ENCODE peak calls at places on chromosomes 3 and 15, in nine cellular contexts. One of them, this sample, is unnamed. For H3K4me1, the result is how much of the 10 kb centered on the place peaks cover.

GRCh38 chr15:99978426-99978825 is 245.2 kb upstream of the LYSMD4 start:
- DNase-seq in upper lobe of right lung: no peak
- DNase-seq in tibial nerve: no peak
- DNase-seq in CD8-positive, alpha-beta T cell: no peak
- DNase-seq in sigmoid colon: no peak
- DNase-seq in neural progenitor cell: no peak
- DNase-seq in psoas muscle: peak
- DNase-seq in IMR-90: no peak
- DNase-seq in suprapubic skin: no peak
- DNase-seq in this sample: no peak

GRCh38 chr15:80277147-80277546 is 25.1 kb upstream of the CTXND1 start:
- DNase-seq in tibial nerve: no peak
- DNase-seq in IMR-90: no peak
- DNase-seq in CD8-positive, alpha-beta T cell: no peak
- DNase-seq in suprapubic skin: no peak
- DNase-seq in neural progenitor cell: no peak
- DNase-seq in sigmoid colon: no peak
- DNase-seq in upper lobe of right lung: no peak
- DNase-seq in psoas muscle: no peak
- DNase-seq in this sample: no peak

GRCh38 chr3:71786551-71786950 is 1.6 kb upstream of the PROK2 start:
- DNase-seq in IMR-90: no peak
- DNase-seq in suprapubic skin: no peak
- DNase-seq in neural progenitor cell: no peak
- DNase-seq in psoas muscle: no peak
- DNase-seq in CD8-positive, alpha-beta T cell: no peak
- DNase-seq in upper lobe of right lung: no peak
- DNase-seq in tibial nerve: no peak
- DNase-seq in sigmoid colon: no peak
- DNase-seq in this sample: no peak

GRCh38 chr3:128619146-128619890 is 31.3 kb downstream of the RPN1 start:
- DNase-seq in CD8-positive, alpha-beta T cell: no peak
- DNase-seq in suprapubic skin: no peak
- DNase-seq in sigmoid colon: no peak
- DNase-seq in tibial nerve: no peak
- DNase-seq in IMR-90: peak
- DNase-seq in psoas muscle: no peak
- DNase-seq in neural progenitor cell: no peak
- DNase-seq in upper lobe of right lung: no peak
- DNase-seq in this sample: peak

GRCh38 chr3:48403533-48404439 is 26.1 kb downstream of the PLXNB1 start:
- DNase-seq in tibial nerve: peak
- DNase-seq in upper lobe of right lung: no peak
- DNase-seq in CD8-positive, alpha-beta T cell: peak
- DNase-seq in suprapubic skin: peak
- DNase-seq in neural progenitor cell: no peak
- DNase-seq in psoas muscle: no peak
- DNase-seq in sigmoid colon: peak
- DNase-seq in IMR-90: no peak
- DNase-seq in this sample: no peak

GRCh38 chr15:78396186-78396814 is 41.7 kb upstream of the IREB2 start:
- DNase-seq in upper lobe of right lung: no peak
- DNase-seq in suprapubic skin: no peak
- DNase-seq in IMR-90: no peak
- DNase-seq in sigmoid colon: no peak
- DNase-seq in neural progenitor cell: no peak
- DNase-seq in psoas muscle: no peak
- DNase-seq in tibial nerve: no peak
- DNase-seq in CD8-positive, alpha-beta T cell: no peak
- DNase-seq in this sample: no peak

GRCh38 chr3:195250473-195251251 is 20.3 kb downstream of the XXYLT1 start:
- DNase-seq in tibial nerve: no peak
- DNase-seq in IMR-90: no peak
- DNase-seq in neural progenitor cell: no peak
- DNase-seq in psoas muscle: peak
- DNase-seq in sigmoid colon: peak
- DNase-seq in upper lobe of right lung: no peak
- DNase-seq in suprapubic skin: no peak
- DNase-seq in CD8-positive, alpha-beta T cell: no peak
- DNase-seq in this sample: no peak

GRCh38 chr3:13584427-13584891 is 35.5 kb downstream of the FBLN2 start:
- DNase-seq in neural progenitor cell: no peak
- DNase-seq in tibial nerve: no peak
- DNase-seq in psoas muscle: no peak
- DNase-seq in sigmoid colon: peak
- DNase-seq in suprapubic skin: peak
- DNase-seq in CD8-positive, alpha-beta T cell: no peak
- DNase-seq in upper lobe of right lung: no peak
- DNase-seq in IMR-90: no peak
- DNase-seq in this sample: no peak

GRCh38 chr3:35678552-35679220 is 39.4 kb downstream of the ARPP21 start:
- DNase-seq in IMR-90: no peak
- DNase-seq in suprapubic skin: no peak
- DNase-seq in tibial nerve: no peak
- DNase-seq in neural progenitor cell: no peak
- DNase-seq in CD8-positive, alpha-beta T cell: no peak
- DNase-seq in sigmoid colon: no peak
- DNase-seq in upper lobe of right lung: no peak
- DNase-seq in psoas muscle: no peak
- DNase-seq in this sample: no peak

GRCh38 chr15:76335851-76336253 is 721 bp upstream of the ISL2 start:
- DNase-seq in IMR-90: no peak
- DNase-seq in CD8-positive, alpha-beta T cell: no peak
- DNase-seq in neural progenitor cell: peak
- DNase-seq in psoas muscle: no peak
- DNase-seq in upper lobe of right lung: no peak
- DNase-seq in sigmoid colon: no peak
- DNase-seq in suprapubic skin: no peak
- DNase-seq in tibial nerve: no peak
- DNase-seq in this sample: no peak

DNA sequence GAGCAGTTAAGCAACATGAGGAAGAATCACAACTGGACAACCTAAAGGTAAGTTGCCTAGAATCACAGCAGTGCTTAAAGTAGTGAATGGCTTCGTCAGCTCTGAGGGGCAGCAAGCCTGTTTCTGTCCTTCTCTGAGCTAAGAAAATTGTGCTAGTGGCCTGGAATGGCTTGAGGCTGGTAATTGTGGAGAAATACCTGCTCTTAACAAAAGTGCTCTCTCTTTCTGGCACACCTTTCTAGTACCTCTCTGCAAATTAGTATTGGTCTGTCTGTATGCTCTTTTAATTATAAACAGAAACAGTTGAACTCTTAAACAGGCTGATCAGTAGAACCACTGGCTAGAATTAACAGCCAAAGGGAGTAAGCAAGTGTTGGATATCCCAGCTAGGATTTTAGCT is 11.6 kb downstream of the SNX1 start:
- DNase-seq in psoas muscle: no peak
- DNase-seq in tibial nerve: no peak
- DNase-seq in sigmoid colon: no peak
- DNase-seq in IMR-90: no peak
- DNase-seq in CD8-positive, alpha-beta T cell: no peak
- DNase-seq in neural progenitor cell: no peak
- DNase-seq in suprapubic skin: no peak
- DNase-seq in upper lobe of right lung: no peak
- DNase-seq in this sample: no peak
- H3K4me1 ChIP-seq in psoas muscle: half or more
- H3K4me1 ChIP-seq in tibial nerve: half or more
- H3K4me1 ChIP-seq in sigmoid colon: under half
- H3K4me1 ChIP-seq in IMR-90: under half
- H3K4me1 ChIP-seq in CD8-positive, alpha-beta T cell: under half
- H3K4me1 ChIP-seq in neural progenitor cell: under half
- H3K4me1 ChIP-seq in suprapubic skin: under half
- H3K4me1 ChIP-seq in upper lobe of right lung: half or more
- H3K4me1 ChIP-seq in this sample: half or more

GRCh38 chr3:143119009-143119914 is at the start of gene CHST2:
- DNase-seq in CD8-positive, alpha-beta T cell: peak
- DNase-seq in psoas muscle: peak
- DNase-seq in upper lobe of right lung: peak
- DNase-seq in sigmoid colon: peak
- DNase-seq in IMR-90: peak
- DNase-seq in suprapubic skin: peak
- DNase-seq in tibial nerve: no peak
- DNase-seq in neural progenitor cell: peak
- DNase-seq in this sample: peak

GRCh38 chr3:143119974-143120715 is 574 bp downstream of the CHST2 start:
- DNase-seq in upper lobe of right lung: peak
- DNase-seq in psoas muscle: peak
- DNase-seq in suprapubic skin: peak
- DNase-seq in sigmoid colon: no peak
- DNase-seq in neural progenitor cell: peak
- DNase-seq in tibial nerve: no peak
- DNase-seq in IMR-90: no peak
- DNase-seq in CD8-positive, alpha-beta T cell: peak
- DNase-seq in this sample: peak

GRCh38 chr3:143121240-143122088 is 1.9 kb downstream of the CHST2 start:
- DNase-seq in psoas muscle: peak
- DNase-seq in upper lobe of right lung: peak
- DNase-seq in sigmoid colon: no peak
- DNase-seq in neural progenitor cell: no peak
- DNase-seq in tibial nerve: no peak
- DNase-seq in IMR-90: peak
- DNase-seq in CD8-positive, alpha-beta T cell: peak
- DNase-seq in suprapubic skin: peak
- DNase-seq in this sample: peak

GRCh38 chr3:143122089-143122430 is 2.5 kb downstream of the CHST2 start:
- DNase-seq in suprapubic skin: peak
- DNase-seq in sigmoid colon: no peak
- DNase-seq in CD8-positive, alpha-beta T cell: no peak
- DNase-seq in neural progenitor cell: no peak
- DNase-seq in upper lobe of right lung: no peak
- DNase-seq in tibial nerve: no peak
- DNase-seq in psoas muscle: no peak
- DNase-seq in IMR-90: no peak
- DNase-seq in this sample: no peak

DNA sequence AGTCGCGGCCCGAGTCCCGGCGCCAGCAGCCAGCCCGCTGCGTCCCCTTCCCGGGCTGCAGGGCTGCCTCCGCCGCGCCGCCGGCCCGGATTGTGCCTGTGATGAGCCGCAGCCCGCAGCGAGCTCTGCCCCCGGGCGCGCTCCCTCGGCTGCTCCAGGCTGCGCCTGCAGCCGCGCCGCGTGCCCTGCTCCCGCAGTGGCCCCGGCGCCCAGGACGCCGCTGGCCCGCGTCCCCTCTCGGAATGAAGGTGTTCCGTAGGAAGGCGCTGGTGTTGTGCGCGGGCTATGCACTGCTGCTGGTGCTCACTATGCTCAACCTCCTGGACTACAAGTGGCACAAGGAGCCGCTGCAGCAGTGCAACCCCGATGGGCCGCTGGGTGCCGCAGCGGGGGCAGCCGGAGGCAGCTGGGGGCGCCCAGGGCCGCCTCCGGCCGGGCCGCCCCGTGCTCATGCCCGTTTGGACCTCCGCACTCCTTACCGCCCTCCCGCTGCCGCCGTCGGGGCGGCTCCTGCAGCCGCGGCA is 1.2 kb downstream of the CHST2 start:
- DNase-seq in IMR-90: peak
- DNase-seq in sigmoid colon: no peak
- DNase-seq in CD8-positive, alpha-beta T cell: peak
- DNase-seq in suprapubic skin: no peak
- DNase-seq in neural progenitor cell: peak
- DNase-seq in upper lobe of right lung: peak
- DNase-seq in psoas muscle: no peak
- DNase-seq in tibial nerve: no peak
- DNase-seq in this sample: peak
- H3K4me3 ChIP-seq in IMR-90: peak
- H3K4me3 ChIP-seq in sigmoid colon: peak
- H3K4me3 ChIP-seq in CD8-positive, alpha-beta T cell: peak
- H3K4me3 ChIP-seq in suprapubic skin: peak
- H3K4me3 ChIP-seq in neural progenitor cell: peak
- H3K4me3 ChIP-seq in upper lobe of right lung: peak
- H3K4me3 ChIP-seq in psoas muscle: peak
- H3K4me3 ChIP-seq in tibial nerve: peak
- H3K4me3 ChIP-seq in this sample: peak

GRCh38 chr3:123695152-123695551 is 110.3 kb upstream of the HACD2 start:
- DNase-seq in CD8-positive, alpha-beta T cell: no peak
- DNase-seq in tibial nerve: no peak
- DNase-seq in suprapubic skin: no peak
- DNase-seq in IMR-90: no peak
- DNase-seq in sigmoid colon: no peak
- DNase-seq in neural progenitor cell: no peak
- DNase-seq in upper lobe of right lung: no peak
- DNase-seq in psoas muscle: no peak
- DNase-seq in this sample: no peak

GRCh38 chr3:123698813-123699212 is 114.0 kb upstream of the HACD2 start:
- DNase-seq in sigmoid colon: no peak
- DNase-seq in suprapubic skin: no peak
- DNase-seq in neural progenitor cell: no peak
- DNase-seq in tibial nerve: no peak
- DNase-seq in psoas muscle: no peak
- DNase-seq in CD8-positive, alpha-beta T cell: no peak
- DNase-seq in upper lobe of right lung: no peak
- DNase-seq in IMR-90: no peak
- DNase-seq in this sample: no peak

GRCh38 chr3:123694377-123695147 is 109.7 kb upstream of the HACD2 start:
- DNase-seq in neural progenitor cell: no peak
- DNase-seq in psoas muscle: no peak
- DNase-seq in CD8-positive, alpha-beta T cell: no peak
- DNase-seq in IMR-90: peak
- DNase-seq in upper lobe of right lung: no peak
- DNase-seq in suprapubic skin: no peak
- DNase-seq in tibial nerve: no peak
- DNase-seq in sigmoid colon: no peak
- DNase-seq in this sample: peak

GRCh38 chr3:123695731-123696640 is 111.1 kb upstream of the HACD2 start:
- DNase-seq in sigmoid colon: no peak
- DNase-seq in suprapubic skin: no peak
- DNase-seq in tibial nerve: no peak
- DNase-seq in psoas muscle: no peak
- DNase-seq in IMR-90: no peak
- DNase-seq in CD8-positive, alpha-beta T cell: no peak
- DNase-seq in neural progenitor cell: no peak
- DNase-seq in upper lobe of right lung: no peak
- DNase-seq in this sample: no peak

DNA sequence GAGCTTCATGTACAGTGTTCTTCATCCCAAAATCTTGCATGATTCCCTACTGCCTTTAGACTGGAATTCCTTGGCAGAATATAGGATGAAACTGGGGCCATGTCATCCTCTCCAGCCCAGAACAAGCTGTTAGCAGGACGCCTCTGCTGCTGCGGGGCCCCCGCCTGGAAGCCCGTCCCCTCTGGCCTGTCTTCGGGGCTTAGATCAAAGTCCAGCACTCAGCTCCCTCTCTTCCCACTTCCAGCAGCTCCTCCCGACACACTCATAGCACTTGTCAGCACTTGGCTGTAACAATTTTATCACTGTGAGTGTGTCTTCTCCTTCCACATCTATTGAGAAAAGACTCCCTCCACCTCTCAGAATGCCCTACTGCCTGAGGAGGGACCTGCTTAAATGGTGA is 111.9 kb upstream of the HACD2 start:
- DNase-seq in neural progenitor cell: no peak
- DNase-seq in CD8-positive, alpha-beta T cell: no peak
- DNase-seq in sigmoid colon: no peak
- DNase-seq in IMR-90: peak
- DNase-seq in upper lobe of right lung: no peak
- DNase-seq in tibial nerve: no peak
- DNase-seq in psoas muscle: no peak
- DNase-seq in suprapubic skin: no peak
- DNase-seq in this sample: no peak
- H3K4me1 ChIP-seq in neural progenitor cell: under half
- H3K4me1 ChIP-seq in CD8-positive, alpha-beta T cell: under half
- H3K4me1 ChIP-seq in sigmoid colon: half or more
- H3K4me1 ChIP-seq in IMR-90: half or more
- H3K4me1 ChIP-seq in upper lobe of right lung: under half
- H3K4me1 ChIP-seq in tibial nerve: half or more
- H3K4me1 ChIP-seq in psoas muscle: under half
- H3K4me1 ChIP-seq in suprapubic skin: under half
- H3K4me1 ChIP-seq in this sample: half or more

GRCh38 chr3:119598410-119599098 is 869 bp downstream of the PLA1A start:
- DNase-seq in neural progenitor cell: no peak
- DNase-seq in psoas muscle: no peak
- DNase-seq in upper lobe of right lung: no peak
- DNase-seq in IMR-90: no peak
- DNase-seq in sigmoid colon: no peak
- DNase-seq in tibial nerve: no peak
- DNase-seq in CD8-positive, alpha-beta T cell: no peak
- DNase-seq in suprapubic skin: no peak
- DNase-seq in this sample: no peak
- H3K4me3 ChIP-seq in neural progenitor cell: no peak
- H3K4me3 ChIP-seq in psoas muscle: peak
- H3K4me3 ChIP-seq in upper lobe of right lung: peak
- H3K4me3 ChIP-seq in IMR-90: no peak
- H3K4me3 ChIP-seq in sigmoid colon: no peak
- H3K4me3 ChIP-seq in tibial nerve: no peak
- H3K4me3 ChIP-seq in CD8-positive, alpha-beta T cell: no peak
- H3K4me3 ChIP-seq in suprapubic skin: no peak
- H3K4me3 ChIP-seq in this sample: no peak